ENCODE peak calls at places on chromosome 17, in six cellular contexts. One of them, this sample, is unnamed.

GRCh38 chr17:66707051-66707450 is 127.9 kb upstream of the CACNG5 start:
- DNase-seq in H1: no peak
- DNase-seq in neuronal stem cell: peak
- DNase-seq in mesenchymal stem cell: no peak
- DNase-seq in IMR-90: no peak
- DNase-seq in trophoblast cell: no peak
- DNase-seq in this sample: peak

GRCh38 chr17:48871551-48872351 is 20.8 kb upstream of the ATP5MC1 start:
- DNase-seq in H1: no peak
- DNase-seq in neuronal stem cell: no peak
- DNase-seq in mesenchymal stem cell: peak
- DNase-seq in IMR-90: no peak
- DNase-seq in trophoblast cell: no peak
- DNase-seq in this sample: no peak

GRCh38 chr17:38451840-38452529 is 23.7 kb downstream of the ARHGAP23 start:
- DNase-seq in H1: no peak
- DNase-seq in neuronal stem cell: no peak
- DNase-seq in mesenchymal stem cell: peak
- DNase-seq in IMR-90: peak
- DNase-seq in trophoblast cell: no peak
- DNase-seq in this sample: peak

GRCh38 chr17:44840936-44841335 is 6.7 kb upstream of the HIGD1B start:
- DNase-seq in H1: no peak
- DNase-seq in neuronal stem cell: no peak
- DNase-seq in mesenchymal stem cell: peak
- DNase-seq in IMR-90: no peak
- DNase-seq in trophoblast cell: no peak
- DNase-seq in this sample: no peak

GRCh38 chr17:46984341-46984740 is 5.3 kb upstream of the RPRML start:
- DNase-seq in H1: no peak
- DNase-seq in neuronal stem cell: no peak
- DNase-seq in mesenchymal stem cell: no peak
- DNase-seq in IMR-90: no peak
- DNase-seq in trophoblast cell: no peak
- DNase-seq in this sample: no peak

GRCh38 chr17:50471009-50471905 is 2.6 kb upstream of the CHAD start:
- DNase-seq in H1: no peak
- DNase-seq in neuronal stem cell: no peak
- DNase-seq in mesenchymal stem cell: no peak
- DNase-seq in IMR-90: no peak
- DNase-seq in trophoblast cell: no peak
- DNase-seq in this sample: no peak

GRCh38 chr17:69462882-69463281 is 48.4 kb downstream of the MAP2K6 start:
- DNase-seq in H1: no peak
- DNase-seq in neuronal stem cell: no peak
- DNase-seq in mesenchymal stem cell: no peak
- DNase-seq in IMR-90: no peak
- DNase-seq in trophoblast cell: no peak
- DNase-seq in this sample: no peak

GRCh38 chr17:68733241-68734176 is 132.3 kb upstream of the FAM20A start:
- DNase-seq in H1: no peak
- DNase-seq in neuronal stem cell: peak
- DNase-seq in mesenchymal stem cell: peak
- DNase-seq in IMR-90: peak
- DNase-seq in trophoblast cell: peak
- DNase-seq in this sample: peak

GRCh38 chr17:55089955-55090573 is 121.5 kb downstream of the STXBP4 start:
- DNase-seq in H1: no peak
- DNase-seq in neuronal stem cell: no peak
- DNase-seq in mesenchymal stem cell: peak
- DNase-seq in IMR-90: peak
- DNase-seq in trophoblast cell: no peak
- DNase-seq in this sample: no peak

GRCh38 chr17:32484041-32484461 is 2.7 kb upstream of the CDK5R1 start:
- DNase-seq in H1: no peak
- DNase-seq in neuronal stem cell: no peak
- DNase-seq in mesenchymal stem cell: no peak
- DNase-seq in IMR-90: no peak
- DNase-seq in trophoblast cell: no peak
- DNase-seq in this sample: no peak

GRCh38 chr17:6780886-6781285 is 4.9 kb downstream of the FBXO39 start:
- DNase-seq in H1: no peak
- DNase-seq in neuronal stem cell: no peak
- DNase-seq in mesenchymal stem cell: no peak
- DNase-seq in IMR-90: no peak
- DNase-seq in trophoblast cell: no peak
- DNase-seq in this sample: no peak

GRCh38 chr17:76948726-76949342 is 80.6 kb downstream of the MGAT5B start:
- DNase-seq in H1: no peak
- DNase-seq in neuronal stem cell: no peak
- DNase-seq in mesenchymal stem cell: no peak
- DNase-seq in IMR-90: no peak
- DNase-seq in trophoblast cell: no peak
- DNase-seq in this sample: no peak

GRCh38 chr17:9021158-9021984 is at the start of gene NTN1:
- DNase-seq in H1: peak
- DNase-seq in neuronal stem cell: peak
- DNase-seq in mesenchymal stem cell: peak
- DNase-seq in IMR-90: peak
- DNase-seq in trophoblast cell: peak
- DNase-seq in this sample: peak

GRCh38 chr17:45408611-45409421 is 23.9 kb downstream of the ARHGAP27 start:
- DNase-seq in H1: no peak
- DNase-seq in neuronal stem cell: no peak
- DNase-seq in mesenchymal stem cell: no peak
- DNase-seq in IMR-90: no peak
- DNase-seq in trophoblast cell: peak
- DNase-seq in this sample: no peak

GRCh38 chr17:14157822-14158221 is 78.8 kb downstream of the CDRT15 start:
- DNase-seq in H1: no peak
- DNase-seq in neuronal stem cell: no peak
- DNase-seq in mesenchymal stem cell: no peak
- DNase-seq in IMR-90: no peak
- DNase-seq in trophoblast cell: no peak
- DNase-seq in this sample: no peak

GRCh38 chr17:78349831-78350631 is 9.8 kb downstream of the SOCS3 start:
- DNase-seq in H1: no peak
- DNase-seq in neuronal stem cell: no peak
- DNase-seq in mesenchymal stem cell: no peak
- DNase-seq in IMR-90: no peak
- DNase-seq in trophoblast cell: peak
- DNase-seq in this sample: no peak

GRCh38 chr17:41894791-41895331 is 23.9 kb downstream of the ACLY start:
- DNase-seq in H1: no peak
- DNase-seq in neuronal stem cell: no peak
- DNase-seq in mesenchymal stem cell: peak
- DNase-seq in IMR-90: peak
- DNase-seq in trophoblast cell: peak
- DNase-seq in this sample: no peak

GRCh38 chr17:41893384-41893783 is 25.4 kb downstream of the ACLY start:
- DNase-seq in H1: no peak
- DNase-seq in neuronal stem cell: no peak
- DNase-seq in mesenchymal stem cell: no peak
- DNase-seq in IMR-90: no peak
- DNase-seq in trophoblast cell: no peak
- DNase-seq in this sample: no peak

GRCh38 chr17:41896726-41897125 is 22.0 kb downstream of the ACLY start:
- DNase-seq in H1: no peak
- DNase-seq in neuronal stem cell: no peak
- DNase-seq in mesenchymal stem cell: no peak
- DNase-seq in IMR-90: no peak
- DNase-seq in trophoblast cell: no peak
- DNase-seq in this sample: no peak

GRCh38 chr17:41891135-41892065 is 26.2 kb upstream of the KLHL11 start:
- DNase-seq in H1: no peak
- DNase-seq in neuronal stem cell: no peak
- DNase-seq in mesenchymal stem cell: no peak
- DNase-seq in IMR-90: no peak
- DNase-seq in trophoblast cell: no peak
- DNase-seq in this sample: no peak

GRCh38 chr17:41895617-41896016 is 23.1 kb downstream of the ACLY start:
- DNase-seq in H1: no peak
- DNase-seq in neuronal stem cell: no peak
- DNase-seq in mesenchymal stem cell: no peak
- DNase-seq in IMR-90: peak
- DNase-seq in trophoblast cell: no peak
- DNase-seq in this sample: no peak
- H4K91ac ChIP-seq in H1: no peak
- H4K91ac ChIP-seq in neuronal stem cell: no peak
- H4K91ac ChIP-seq in mesenchymal stem cell: no peak
- H4K91ac ChIP-seq in IMR-90: no peak
- H4K91ac ChIP-seq in trophoblast cell: no peak
- H4K91ac ChIP-seq in this sample: no peak

GRCh38 chr17:27973258-27974044 is 69.0 kb upstream of the NLK start:
- DNase-seq in H1: no peak
- DNase-seq in neuronal stem cell: no peak
- DNase-seq in mesenchymal stem cell: no peak
- DNase-seq in IMR-90: no peak
- DNase-seq in trophoblast cell: no peak
- DNase-seq in this sample: no peak

GRCh38 chr17:27976331-27976730 is 66.1 kb upstream of the NLK start:
- DNase-seq in H1: no peak
- DNase-seq in neuronal stem cell: no peak
- DNase-seq in mesenchymal stem cell: no peak
- DNase-seq in IMR-90: no peak
- DNase-seq in trophoblast cell: no peak
- DNase-seq in this sample: no peak

GRCh38 chr17:27975146-27976011 is 67.1 kb upstream of the NLK start:
- DNase-seq in H1: no peak
- DNase-seq in neuronal stem cell: no peak
- DNase-seq in mesenchymal stem cell: no peak
- DNase-seq in IMR-90: peak
- DNase-seq in trophoblast cell: peak
- DNase-seq in this sample: no peak

GRCh38 chr17:27974045-27974436 is 68.4 kb upstream of the NLK start:
- DNase-seq in H1: no peak
- DNase-seq in neuronal stem cell: no peak
- DNase-seq in mesenchymal stem cell: no peak
- DNase-seq in IMR-90: no peak
- DNase-seq in trophoblast cell: no peak
- DNase-seq in this sample: no peak

DNA sequence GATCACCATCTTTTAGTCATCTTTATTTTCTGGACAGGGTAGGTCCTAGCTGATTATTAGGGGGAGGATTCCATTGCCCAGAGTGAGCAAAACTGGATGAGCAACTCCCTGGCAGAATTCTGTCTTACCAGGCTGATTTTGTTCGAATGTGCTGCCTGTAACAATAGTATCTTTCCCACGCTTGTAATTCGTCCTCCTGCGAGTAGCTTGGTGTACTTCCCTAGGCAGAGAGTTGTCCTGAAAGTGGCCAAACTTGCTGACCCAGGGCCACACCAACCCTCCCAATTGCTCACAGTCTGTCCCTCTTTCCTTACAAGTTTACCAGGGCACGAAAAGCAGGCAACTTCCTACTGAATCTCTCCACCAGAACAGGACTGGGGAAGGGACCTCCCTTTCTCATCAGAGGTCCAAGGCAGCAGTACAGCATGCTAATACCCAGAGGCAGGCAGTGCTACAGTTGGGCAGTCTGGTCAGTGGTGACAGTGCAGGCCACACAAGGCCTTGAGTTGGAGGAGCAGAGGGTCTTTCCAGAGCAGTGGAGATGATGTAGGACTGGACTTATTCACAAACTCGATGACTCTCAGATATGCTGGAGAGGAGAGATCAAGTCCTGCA is 67.8 kb upstream of the NLK start:
- DNase-seq in H1: no peak
- DNase-seq in neuronal stem cell: no peak
- DNase-seq in mesenchymal stem cell: no peak
- DNase-seq in IMR-90: no peak
- DNase-seq in trophoblast cell: no peak
- DNase-seq in this sample: no peak
- H4K91ac ChIP-seq in H1: no peak
- H4K91ac ChIP-seq in neuronal stem cell: no peak
- H4K91ac ChIP-seq in mesenchymal stem cell: no peak
- H4K91ac ChIP-seq in IMR-90: no peak
- H4K91ac ChIP-seq in trophoblast cell: no peak
- H4K91ac ChIP-seq in this sample: no peak

GRCh38 chr17:82667668-82668000 is 19.4 kb upstream of the WDR45B start:
- DNase-seq in H1: no peak
- DNase-seq in neuronal stem cell: no peak
- DNase-seq in mesenchymal stem cell: no peak
- DNase-seq in IMR-90: no peak
- DNase-seq in trophoblast cell: no peak
- DNase-seq in this sample: no peak
- H4K91ac ChIP-seq in H1: no peak
- H4K91ac ChIP-seq in neuronal stem cell: no peak
- H4K91ac ChIP-seq in mesenchymal stem cell: no peak
- H4K91ac ChIP-seq in IMR-90: no peak
- H4K91ac ChIP-seq in trophoblast cell: no peak
- H4K91ac ChIP-seq in this sample: no peak

GRCh38 chr17:72063756-72064461 is 56.9 kb upstream of the SOX9 start:
- DNase-seq in H1: no peak
- DNase-seq in neuronal stem cell: no peak
- DNase-seq in mesenchymal stem cell: no peak
- DNase-seq in IMR-90: no peak
- DNase-seq in trophoblast cell: no peak
- DNase-seq in this sample: no peak
- H4K91ac ChIP-seq in H1: no peak
- H4K91ac ChIP-seq in neuronal stem cell: no peak
- H4K91ac ChIP-seq in mesenchymal stem cell: no peak
- H4K91ac ChIP-seq in IMR-90: no peak
- H4K91ac ChIP-seq in trophoblast cell: no peak
- H4K91ac ChIP-seq in this sample: no peak

GRCh38 chr17:11668633-11669032 is 70.4 kb downstream of the DNAH9 start:
- DNase-seq in H1: no peak
- DNase-seq in neuronal stem cell: no peak
- DNase-seq in mesenchymal stem cell: no peak
- DNase-seq in IMR-90: no peak
- DNase-seq in trophoblast cell: no peak
- DNase-seq in this sample: peak

DNA sequence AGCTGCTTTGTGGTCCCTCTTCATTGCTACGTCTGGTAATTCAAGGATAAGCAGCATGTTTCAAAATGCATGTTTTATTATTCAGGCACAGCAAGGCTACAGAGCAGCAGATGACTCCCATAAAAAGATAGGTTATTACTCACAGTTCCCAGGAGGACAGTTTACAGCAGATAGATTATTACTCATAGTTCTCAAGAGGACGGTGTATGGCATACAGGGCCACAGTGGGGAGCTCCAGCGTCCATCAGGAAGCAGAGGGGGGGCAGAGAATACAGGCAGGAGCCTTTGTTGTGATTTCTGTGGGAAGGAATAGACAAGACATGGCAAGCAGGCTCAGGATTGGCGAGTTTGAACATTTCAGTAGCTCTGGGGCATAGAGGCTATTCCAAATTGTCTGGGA is 72.9 kb downstream of the DNAH9 start:
- DNase-seq in H1: no peak
- DNase-seq in neuronal stem cell: no peak
- DNase-seq in mesenchymal stem cell: no peak
- DNase-seq in IMR-90: no peak
- DNase-seq in trophoblast cell: no peak
- DNase-seq in this sample: no peak
- H4K91ac ChIP-seq in H1: no peak
- H4K91ac ChIP-seq in neuronal stem cell: no peak
- H4K91ac ChIP-seq in mesenchymal stem cell: no peak
- H4K91ac ChIP-seq in IMR-90: no peak
- H4K91ac ChIP-seq in trophoblast cell: no peak
- H4K91ac ChIP-seq in this sample: no peak

This sample was measured in H9.